ENCODE peak calls at places on chromosomes 1 and 21, in six cellular contexts. I, A, G, T, Q and R are unnamed samples.

GRCh38 chr1:66283583-66284041 is 250.3 kb upstream of the SGIP1 start:
- DNase-seq in I (no peak), G (no peak), T (peak; percentile 12), A (no peak), Q (no peak), R (no peak)

GRCh38 chr21:45981154-45981606 is 390 bp upstream of the COL6A1 start:
- DNase-seq in Q (peak; percentile 85), G (peak; percentile 89), I (peak; percentile 70), A (peak; percentile 44), T (peak; percentile 41), R (peak; percentile 89)

GRCh38 chr1:209743145-209743482 is 12.7 kb upstream of the TRAF3IP3 start:
- DNase-seq in T (no peak), Q (no peak), I (no peak), A (no peak), G (peak; percentile 50), R (no peak)

GRCh38 chr1:20031161-20031560 is 38.8 kb upstream of the PLA2G5 start:
- DNase-seq in Q (no peak), T (no peak), G (no peak), I (no peak), A (no peak), R (no peak)

GRCh38 chr1:19765623-19766022 is 34.1 kb downstream of the TMCO4 start:
- DNase-seq in Q (no peak), G (no peak), I (no peak), T (no peak), A (no peak), R (no peak)

GRCh38 chr1:159646687-159647086 is 59.1 kb downstream of the APCS start:
- DNase-seq in Q (no peak), T (peak; percentile 12), I (no peak), G (no peak), A (no peak), R (no peak)

GRCh38 chr1:34924759-34925555 is 4.5 kb downstream of the DLGAP3 start:
- DNase-seq in T (peak; percentile 59), G (peak; percentile 66), A (peak; percentile 31), Q (peak; percentile 91), I (peak; percentile 51), R (peak; percentile 74)

GRCh38 chr21:33884361-33885157 is 31.0 kb downstream of the ATP5PO start:
- DNase-seq in T (no peak), A (no peak), Q (no peak), I (no peak), G (no peak), R (no peak)

GRCh38 chr1:102120910-102121309 is 124.2 kb upstream of the OLFM3 start:
- DNase-seq in A (no peak), T (no peak), Q (peak; percentile 66), G (no peak), I (no peak), R (no peak)

GRCh38 chr1:28322209-28322608 is 6.6 kb upstream of the MED18 start:
- DNase-seq in G (no peak), A (no peak), T (no peak), Q (no peak), I (no peak), R (no peak)

GRCh38 chr1:107802654-107803053 is 162.3 kb downstream of the VAV3 start:
- DNase-seq in Q (no peak), I (no peak), T (no peak), A (no peak), G (no peak), R (no peak)

GRCh38 chr1:91790296-91790851 is 95.6 kb downstream of the TGFBR3 start:
- DNase-seq in I (no peak), T (no peak), A (no peak), G (no peak), Q (no peak), R (no peak)

GRCh38 chr1:41640141-41640751 is 155.8 kb upstream of the EDN2 start:
- DNase-seq in T (no peak), Q (no peak), I (no peak), A (no peak), G (no peak), R (no peak)

GRCh38 chr1:21749109-21749508 is 33.8 kb downstream of the USP48 start:
- DNase-seq in T (no peak), G (peak; percentile 48), Q (no peak), A (no peak), I (no peak), R (no peak)

GRCh38 chr21:41828884-41829360 is 50.2 kb downstream of the PRDM15 start:
- DNase-seq in T (no peak), G (no peak), I (no peak), Q (no peak), A (no peak), R (no peak)

GRCh38 chr1:29521438-29521715 is 285.1 kb downstream of the PTPRU start:
- DNase-seq in Q (no peak), T (no peak), G (no peak), I (no peak), A (no peak), R (no peak)

GRCh38 chr1:228030451-228031201 is 23.8 kb downstream of the WNT3A start:
- DNase-seq in Q (no peak), G (no peak), I (no peak), A (no peak), T (no peak), R (no peak)

GRCh38 chr1:198494139-198494538 is 46.3 kb downstream of the ATP6V1G3 start:
- DNase-seq in I (no peak), G (no peak), Q (no peak), T (no peak), A (no peak), R (peak; percentile 44)

GRCh38 chr21:34726627-34727337 is 58.0 kb downstream of the CLIC6 start:
- DNase-seq in Q (no peak), G (no peak), A (no peak), I (no peak), T (no peak), R (no peak)

GRCh38 chr21:39756285-39756684 is 11.3 kb downstream of the IGSF5 start:
- DNase-seq in G (no peak), I (no peak), A (no peak), T (no peak), Q (no peak), R (no peak)

GRCh38 chr1:187157115-187157514 is 328.4 kb downstream of the PLA2G4A start:
- DNase-seq in T (peak; percentile 46), A (no peak), I (no peak), Q (no peak), G (no peak), R (no peak)

GRCh38 chr1:185733818-185734709 is at the start of gene HMCN1:
- DNase-seq in A (peak; percentile 1), T (peak; percentile 40), I (peak; percentile 65), G (peak; percentile 83), Q (peak; percentile 89), R (peak; percentile 78)

GRCh38 chr21:45979651-45980050 is 1.9 kb upstream of the COL6A1 start:
- DNase-seq in T (no peak), G (no peak), I (no peak), A (no peak), Q (no peak), R (no peak)

GRCh38 chr1:44264143-44264542 is 50.9 kb downstream of the DMAP1 start:
- DNase-seq in I (no peak), A (no peak), G (no peak), T (no peak), Q (no peak), R (no peak)

GRCh38 chr21:41316641-41317392 is at the start of gene FAM3B:
- DNase-seq in G (no peak), Q (peak; percentile 46), I (peak; percentile 34), T (no peak), A (no peak), R (peak; percentile 83)

GRCh38 chr1:173666646-173667045 is 3.0 kb downstream of the ANKRD45 start:
- DNase-seq in T (no peak), G (no peak), Q (no peak), I (no peak), A (no peak), R (no peak)

GRCh38 chr1:171742577-171742922 is 685 bp upstream of the VAMP4 start:
- DNase-seq in G (peak; percentile 45), I (peak; percentile 49), A (peak; percentile 8), T (peak; percentile 15), Q (peak; percentile 62), R (peak; percentile 29)

GRCh38 chr1:25134307-25134706 is 98.0 kb downstream of the SYF2 start:
- DNase-seq in G (no peak), A (no peak), T (no peak), I (no peak), Q (no peak), R (no peak)

GRCh38 chr1:25137521-25138395 is 94.5 kb downstream of the SYF2 start:
- DNase-seq in I (no peak), G (no peak), T (no peak), Q (no peak), A (no peak), R (no peak)

GRCh38 chr1:25135903-25136302 is 96.4 kb downstream of the SYF2 start:
- DNase-seq in G (no peak), A (no peak), T (no peak), I (no peak), Q (no peak), R (no peak)

GRCh38 chr1:25137106-25137505 is 95.2 kb downstream of the SYF2 start:
- DNase-seq in G (no peak), T (no peak), A (no peak), Q (no peak), I (no peak), R (no peak)

GRCh38 chr1:25134801-25135585 is 97.3 kb downstream of the SYF2 start:
- DNase-seq in G (no peak), Q (no peak), I (no peak), A (no peak), T (no peak), R (no peak)
- H3K9me3 ChIP-seq in G (no peaks in the 10 kb centered on the region), Q (no peaks in the 10 kb centered on the region), I (no peaks in the 10 kb centered on the region), A (no peaks in the 10 kb centered on the region), T (no peaks in the 10 kb centered on the region), R (no peaks in the 10 kb centered on the region)

GRCh38 chr1:163824490-163824889 is 502.7 kb downstream of the NUF2 start:
- DNase-seq in Q (no peak), I (no peak), A (no peak), G (no peak), T (no peak), R (no peak)
- H3K9me3 ChIP-seq in Q (no peaks in the 10 kb centered on the region), I (no peaks in the 10 kb centered on the region), A (peaks cover 3% of the 10 kb centered on the region), G (no peaks in the 10 kb centered on the region), T (no peaks in the 10 kb centered on the region), R (no peaks in the 10 kb centered on the region)

GRCh38 chr1:152759453-152760173 is 1.8 kb downstream of the KPRP start:
- DNase-seq in G (no peak), Q (no peak), T (no peak), I (no peak), A (no peak), R (no peak)
- H3K9me3 ChIP-seq in G (no peaks in the 10 kb centered on the region), Q (no peaks in the 10 kb centered on the region), T (no peaks in the 10 kb centered on the region), I (no peaks in the 10 kb centered on the region), A (no peaks in the 10 kb centered on the region), R (no peaks in the 10 kb centered on the region)

DNA sequence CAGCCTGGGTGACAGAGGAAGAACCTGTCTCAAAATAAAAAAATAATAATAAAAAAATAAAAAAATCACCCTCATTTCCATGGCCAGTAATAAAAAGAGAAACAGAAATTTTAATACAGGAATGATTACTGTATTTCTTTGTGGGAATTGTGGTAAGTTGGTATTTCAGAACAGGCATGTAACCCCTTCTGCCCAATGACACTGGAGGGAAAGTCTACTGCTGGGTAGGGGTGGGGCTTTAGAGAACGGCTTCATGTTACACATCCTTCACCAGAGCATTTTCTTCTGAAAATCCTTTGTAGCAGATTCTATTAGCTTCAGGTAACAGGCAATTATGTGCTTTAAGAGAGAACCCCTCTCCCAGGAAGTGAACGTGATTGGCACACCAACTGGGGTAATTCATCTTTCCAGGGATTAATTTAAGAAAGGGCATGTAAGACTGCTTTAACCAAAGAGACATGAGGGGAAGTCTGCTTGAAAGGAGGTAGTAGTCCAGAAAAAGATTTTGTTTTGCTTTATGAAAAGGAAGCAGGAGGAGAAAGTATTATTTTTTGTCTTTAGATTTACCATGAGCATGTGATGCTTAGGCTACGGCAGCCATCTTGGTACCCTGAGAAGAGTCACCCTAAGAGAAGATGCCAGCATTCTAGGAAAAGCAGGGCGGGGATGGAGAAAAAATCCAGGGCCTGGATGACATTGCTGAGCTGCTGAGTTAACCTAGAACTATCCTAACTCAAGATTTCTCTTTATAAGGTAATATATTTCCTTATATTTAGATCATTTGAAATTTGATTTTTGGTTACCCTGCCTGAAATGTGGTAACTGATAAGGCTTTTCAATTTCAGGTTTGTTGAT is 57.7 kb upstream of the DPT start:
- DNase-seq in Q (no peak), I (no peak), A (no peak), T (no peak), G (no peak), R (no peak)
- H3K9me3 ChIP-seq in Q (no peaks in the 10 kb centered on the region), I (no peaks in the 10 kb centered on the region), A (no peaks in the 10 kb centered on the region), T (no peaks in the 10 kb centered on the region), G (no peaks in the 10 kb centered on the region), R (no peaks in the 10 kb centered on the region)